ENCODE peak calls at places on chromosomes 12 and 14, in four cellular contexts. S is CD14-positive monocyte, U is HT1080, L is upper lobe of right lung. I is an unnamed sample.

GRCh38 chr14:82192387-82192786 is 658.7 kb upstream of the SEL1L start:
- DNase-seq in S (no peak), U (no peak), L (no peak), I (no peak)

GRCh38 chr14:36271222-36271621 is 49.2 kb downstream of the MBIP start:
- DNase-seq in S (no peak), U (no peak), L (no peak), I (no peak)

GRCh38 chr12:112496493-112496892 is 77.7 kb downstream of the PTPN11 start:
- DNase-seq in S (no peak), U (no peak), L (no peak), I (no peak)

GRCh38 chr14:64232095-64232830 is 61.9 kb downstream of the ESR2 start:
- DNase-seq in S (no peak), U (peak), L (no peak), I (no peak)

GRCh38 chr12:123036471-123037285 is 56.2 kb downstream of the ARL6IP4 start:
- DNase-seq in S (no peak), U (no peak), L (peak), I (no peak)

GRCh38 chr12:47242426-47242825 is 162.7 kb upstream of the AMIGO2 start:
- DNase-seq in S (no peak), U (no peak), L (no peak), I (no peak)

GRCh38 chr14:70808402-70809237 is 693 bp downstream of the MAP3K9 start:
- DNase-seq in S (no peak), U (no peak), L (peak), I (no peak)

GRCh38 chr12:81161680-81162079 is 83.8 kb downstream of the ACSS3 start:
- DNase-seq in S (no peak), U (no peak), L (peak), I (no peak)

GRCh38 chr12:12592930-12593329 is 18.7 kb upstream of the CREBL2 start:
- DNase-seq in S (no peak), U (peak), L (no peak), I (no peak)

GRCh38 chr12:16531623-16532022 is 74.3 kb downstream of the LMO3 start:
- DNase-seq in S (no peak), U (no peak), L (no peak), I (no peak)

GRCh38 chr14:36514278-36515104 is 5.5 kb downstream of the NKX2-1 start:
- DNase-seq in S (no peak), U (no peak), L (peak), I (no peak)

GRCh38 chr14:61476737-61477410 is 155.5 kb downstream of the PRKCH start:
- DNase-seq in S (peak), U (peak), L (no peak), I (no peak)

GRCh38 chr14:100104523-100105300 is 39.5 kb downstream of the EVL start:
- DNase-seq in S (no peak), U (peak), L (no peak), I (no peak)

GRCh38 chr14:72646861-72647528 is 246.9 kb downstream of the DPF3 start:
- DNase-seq in S (no peak), U (peak), L (no peak), I (no peak)

GRCh38 chr12:101945361-101946232 is 68.2 kb downstream of the DRAM1 start:
- DNase-seq in S (no peak), U (no peak), L (no peak), I (no peak)

GRCh38 chr12:49059385-49060232 is 985 bp downstream of the KMT2D start:
- DNase-seq in S (no peak), U (no peak), L (no peak), I (no peak)

GRCh38 chr14:49594347-49595089 is 4.2 kb upstream of the LRR1 start:
- DNase-seq in S (no peak), U (no peak), L (no peak), I (no peak)

GRCh38 chr12:62621239-62621638 is 154.6 kb downstream of the MON2 start:
- DNase-seq in S (no peak), U (no peak), L (no peak), I (no peak)

GRCh38 chr14:36655054-36655381 is 6.6 kb upstream of the PAX9 start:
- DNase-seq in S (no peak), U (no peak), L (no peak), I (no peak)